ENCODE peak calls at places on chromosome 2, in seven cellular contexts. W is stimulated activated CD4-positive, alpha-beta T cell treated with anti-CD3 and anti-CD28 coated beads, Interleukin-4, amount 100 ng/mL, for 4 hours; B is fibroblast of the conjunctiva; I is NCI-H1694 treated with DMSO at 0.1 percent for 48 hours; O is central memory CD4-positive, alpha-beta T cell; R is dorsolateral prefrontal cortex; C is HEK293T. Y is an unnamed sample.

GRCh38 chr2:232325324-232326273 is 53.0 kb upstream of the ALPP start:
- DNase-seq in W (peak; percentile 47), B (no peak), I (peak; percentile 21), O (peak; percentile 42), R (peak; percentile 26), C (no peak), Y (peak; percentile 58)

GRCh38 chr2:146874260-146874658 is 970.6 kb upstream of the ACVR2A start:
- DNase-seq in W (no peak), B (no peak), I (no peak), O (no peak), R (no peak), C (no peak), Y (no peak)

GRCh38 chr2:10038716-10039115 is 4.6 kb upstream of the KLF11 start:
- DNase-seq in W (no peak), B (no peak), I (no peak), O (no peak), R (no peak), C (no peak), Y (no peak)

GRCh38 chr2:159459279-159459678 is 157.1 kb downstream of the BAZ2B start:
- DNase-seq in W (no peak), B (no peak), I (no peak), O (no peak), R (no peak), C (no peak), Y (no peak)

GRCh38 chr2:97914691-97915213 is 81.0 kb downstream of the TMEM131 start:
- DNase-seq in W (no peak), B (no peak), I (no peak), O (no peak), R (no peak), C (no peak), Y (no peak)

GRCh38 chr2:105280281-105280680 is 38.7 kb downstream of the GPR45 start:
- DNase-seq in W (no peak), B (no peak), I (no peak), O (no peak), R (no peak), C (no peak), Y (no peak)

GRCh38 chr2:223797073-223797472 is 40.3 kb downstream of the AP1S3 start:
- DNase-seq in W (no peak), B (peak; percentile 48), I (no peak), O (no peak), R (no peak), C (no peak), Y (no peak)

GRCh38 chr2:226721541-226721940 is 78.1 kb downstream of the IRS1 start:
- DNase-seq in W (no peak), B (peak; percentile 74), I (peak; percentile 81), O (no peak), R (peak; percentile 33), C (no peak), Y (peak; percentile 32)

GRCh38 chr2:173965372-173966025 is at the start of gene SP3:
- DNase-seq in W (peak; percentile 94), B (peak; percentile 97), I (peak; percentile 96), O (peak; percentile 95), R (peak; percentile 97), C (peak; percentile 97), Y (peak; percentile 98)